ENCODE peak calls at places on chromosome 5, in eight cellular contexts. T is endothelial cell of umbilical vein; N is kidney tubule cell; A is activated naive CD4-positive, alpha-beta T cell treated with anti-CD3 and anti-CD28 coated beads for 36 hours; Z is Daoy; Y is retina; P is GM13976; W is A172. F is an unnamed sample.

GRCh38 chr5:117455236-117456233 is 880.9 kb upstream of the SEMA6A start:
- DNase-seq in T (no peak), N (peak), A (peak), Z (no peak), Y (peak), P (no peak), W (no peak), F (no peak)

GRCh38 chr5:93794954-93795353 is 53.6 kb upstream of the POU5F2 start:
- DNase-seq in T (no peak), N (no peak), A (no peak), Z (peak), Y (no peak), P (no peak), W (no peak), F (no peak)

GRCh38 chr5:165448773-165449172 is 1943.4 kb downstream of the MAT2B start:
- DNase-seq in T (peak), N (no peak), A (no peak), Z (no peak), Y (no peak), P (no peak), W (no peak), F (no peak)

GRCh38 chr5:97231025-97231636 is 48.1 kb upstream of the RIOK2 start:
- DNase-seq in T (peak), N (peak), A (peak), Z (peak), Y (peak), P (peak), W (peak), F (peak)

GRCh38 chr5:6732634-6733410 is 19.6 kb downstream of the TENT4A start:
- DNase-seq in T (peak), N (peak), A (no peak), Z (peak), Y (no peak), P (no peak), W (peak), F (no peak)

GRCh38 chr5:112174959-112175594 is 244.0 kb downstream of the EPB41L4A start:
- DNase-seq in T (peak), N (peak), A (peak), Z (peak), Y (peak), P (peak), W (peak), F (peak)

GRCh38 chr5:96835727-96836126 is 28.0 kb upstream of the ERAP1 start:
- DNase-seq in T (no peak), N (no peak), A (no peak), Z (no peak), Y (no peak), P (no peak), W (no peak), F (no peak)

GRCh38 chr5:96680759-96681158 is 18.6 kb downstream of the CAST start:
- DNase-seq in T (no peak), N (peak), A (no peak), Z (peak), Y (no peak), P (no peak), W (no peak), F (no peak)

GRCh38 chr5:107618233-107618632 is 52.5 kb downstream of the EFNA5 start:
- DNase-seq in T (peak), N (peak), A (no peak), Z (peak), Y (no peak), P (no peak), W (peak), F (no peak)

GRCh38 chr5:149618581-149619248 is 37.4 kb downstream of the ARHGEF37 start:
- DNase-seq in T (peak), N (peak), A (peak), Z (peak), Y (peak), P (peak), W (peak), F (no peak)

GRCh38 chr5:176899296-176899891 is at the start of gene HK3:
- DNase-seq in T (peak), N (no peak), A (no peak), Z (no peak), Y (no peak), P (no peak), W (no peak), F (no peak)

GRCh38 chr5:112628219-112628618 is 109.5 kb upstream of the APC start:
- DNase-seq in T (no peak), N (no peak), A (no peak), Z (no peak), Y (peak), P (no peak), W (no peak), F (no peak)

GRCh38 chr5:180306796-180307195 is 14.9 kb upstream of the MAPK9 start:
- DNase-seq in T (no peak), N (no peak), A (no peak), Z (no peak), Y (no peak), P (no peak), W (no peak), F (no peak)

GRCh38 chr5:39169081-39169480 is 50.3 kb downstream of the FYB1 start:
- DNase-seq in T (no peak), N (no peak), A (no peak), Z (no peak), Y (no peak), P (no peak), W (no peak), F (no peak)

GRCh38 chr5:37757980-37758582 is 81.8 kb downstream of the GDNF start:
- DNase-seq in T (peak), N (no peak), A (no peak), Z (peak), Y (no peak), P (no peak), W (no peak), F (no peak)

GRCh38 chr5:141084487-141084989 is 9.9 kb upstream of the PCDHB2 start:
- DNase-seq in T (peak), N (peak), A (peak), Z (peak), Y (peak), P (no peak), W (peak), F (no peak)

GRCh38 chr5:87210076-87210475 is 57.6 kb upstream of the RASA1 start:
- DNase-seq in T (no peak), N (no peak), A (no peak), Z (no peak), Y (no peak), P (no peak), W (no peak), F (no peak)

GRCh38 chr5:101989659-101990058 is 306.4 kb downstream of the SLCO4C1 start:
- DNase-seq in T (no peak), N (no peak), A (no peak), Z (no peak), Y (no peak), P (no peak), W (no peak), F (no peak)

GRCh38 chr5:2897276-2897990 is 146.0 kb upstream of the IRX2 start:
- DNase-seq in T (no peak), N (no peak), A (no peak), Z (no peak), Y (no peak), P (no peak), W (no peak), F (no peak)

GRCh38 chr5:83965431-83965830 is 244.8 kb upstream of the HAPLN1 start:
- DNase-seq in T (no peak), N (no peak), A (no peak), Z (no peak), Y (no peak), P (no peak), W (no peak), F (no peak)

GRCh38 chr5:140114341-140115185 is 654 bp downstream of the PURA start:
- DNase-seq in T (peak), N (peak), A (peak), Z (peak), Y (peak), P (peak), W (peak), F (peak)

GRCh38 chr5:135034963-135035677 is 1.1 kb upstream of the PITX1 start:
- DNase-seq in T (no peak), N (no peak), A (no peak), Z (peak), Y (no peak), P (no peak), W (no peak), F (no peak)

GRCh38 chr5:129664336-129664937 is 83.5 kb upstream of the MINAR2 start:
- DNase-seq in T (peak), N (peak), A (peak), Z (peak), Y (peak), P (peak), W (peak), F (no peak)

GRCh38 chr5:181058321-181058720 is 18.3 kb downstream of the BTNL9 start:
- DNase-seq in T (no peak), N (no peak), A (no peak), Z (no peak), Y (no peak), P (no peak), W (no peak), F (no peak)

GRCh38 chr5:116990010-116990409 is 415.4 kb upstream of the SEMA6A start:
- DNase-seq in T (no peak), N (no peak), A (no peak), Z (peak), Y (peak), P (no peak), W (peak), F (no peak)

GRCh38 chr5:67059747-67060490 is 136.7 kb downstream of the CD180 start:
- DNase-seq in T (peak), N (no peak), A (no peak), Z (peak), Y (no peak), P (no peak), W (no peak), F (no peak)

GRCh38 chr5:174307656-174308271 is 262.3 kb downstream of the NSG2 start:
- DNase-seq in T (no peak), N (no peak), A (no peak), Z (no peak), Y (no peak), P (no peak), W (no peak), F (no peak)

GRCh38 chr5:151227918-151228447 is 4.1 kb upstream of the CCDC69 start:
- DNase-seq in T (no peak), N (no peak), A (no peak), Z (no peak), Y (no peak), P (no peak), W (no peak), F (no peak)

GRCh38 chr5:38854907-38855306 is 9.1 kb downstream of the OSMR start:
- DNase-seq in T (no peak), N (no peak), A (no peak), Z (no peak), Y (no peak), P (no peak), W (no peak), F (no peak)

GRCh38 chr5:177194278-177194677 is 60.7 kb downstream of the NSD1 start:
- DNase-seq in T (peak), N (peak), A (no peak), Z (peak), Y (no peak), P (no peak), W (peak), F (no peak)

GRCh38 chr5:109413463-109413862 is 3.7 kb upstream of the PJA2 start:
- DNase-seq in T (no peak), N (peak), A (no peak), Z (no peak), Y (peak), P (no peak), W (peak), F (no peak)

GRCh38 chr5:159956074-159956473 is 39.8 kb downstream of the ADRA1B start:
- DNase-seq in T (no peak), N (no peak), A (no peak), Z (no peak), Y (no peak), P (no peak), W (no peak), F (no peak)

GRCh38 chr5:10859393-10860195 is 98.6 kb upstream of the DAP start:
- DNase-seq in T (no peak), N (no peak), A (no peak), Z (no peak), Y (no peak), P (no peak), W (no peak), F (no peak)

GRCh38 chr5:135076801-135077200 is 42.8 kb upstream of the PITX1 start:
- DNase-seq in T (no peak), N (no peak), A (no peak), Z (no peak), Y (no peak), P (no peak), W (no peak), F (no peak)

GRCh38 chr5:160165137-160166068 is 46.2 kb upstream of the PWWP2A start:
- DNase-seq in T (peak), N (peak), A (peak), Z (peak), Y (peak), P (no peak), W (peak), F (peak)

GRCh38 chr5:129652353-129653138 is 95.3 kb upstream of the MINAR2 start:
- DNase-seq in T (no peak), N (no peak), A (no peak), Z (no peak), Y (no peak), P (no peak), W (no peak), F (no peak)